ENCODE peak calls at places on chromosomes 4 and X, in four cellular contexts. W is upper lobe of right lung, Q is WTC11, Y is heart left ventricle. B is an unnamed sample.

GRCh38 chr4:102042843-102043802 is 252.6 kb downstream of the BANK1 start:
- DNase-seq in Y (no peak), W (no peak), Q (no peak), B (no peak)

GRCh38 chrX:80817002-80817401 is 7.3 kb upstream of the BRWD3 start:
- DNase-seq in Y (no peak), W (no peak), Q (no peak), B (no peak)

GRCh38 chr4:122827258-122827887 is 742 bp downstream of the FGF2 start:
- DNase-seq in W (peak; percentile 66), Y (peak; percentile 50), Q (peak; percentile 36), B (peak; percentile 18)

GRCh38 chrX:39928704-39929439 is 168.9 kb downstream of the BCOR start:
- DNase-seq in Y (no peak), W (no peak), Q (no peak), B (no peak)

GRCh38 chrX:104172788-104173187 is 6.5 kb downstream of the FAM199X start:
- DNase-seq in Q (no peak), Y (no peak), W (no peak), B (no peak)

GRCh38 chr4:92121099-92121498 is 182.7 kb upstream of the GRID2 start:
- DNase-seq in W (no peak), Y (no peak), Q (no peak), B (peak; percentile 75)

GRCh38 chr4:7892212-7893019 is 47.2 kb downstream of the AFAP1 start:
- DNase-seq in Y (no peak), Q (peak; percentile 37), W (no peak), B (peak; percentile 19)

GRCh38 chr4:43990968-43991367 is 457.6 kb downstream of the KCTD8 start:
- DNase-seq in Y (no peak), W (no peak), Q (no peak), B (no peak)

GRCh38 chr4:74112399-74113090 is 13.6 kb upstream of the CXCL2 start:
- DNase-seq in Y (no peak), W (no peak), Q (no peak), B (peak; percentile 13)

GRCh38 chr4:85870298-85871083 is 395.5 kb downstream of the ARHGAP24 start:
- DNase-seq in Y (no peak), W (no peak), Q (no peak), B (no peak)

GRCh38 chr4:176011523-176011922 is 54.1 kb upstream of the WDR17 start:
- DNase-seq in W (no peak), Q (no peak), Y (no peak), B (no peak)

GRCh38 chrX:134628663-134629062 is 29.6 kb downstream of the PLAC1 start:
- DNase-seq in W (no peak), Q (no peak), Y (no peak), B (no peak)

GRCh38 chrX:14026121-14026520 is 3.6 kb downstream of the GEMIN8 start:
- DNase-seq in Y (no peak), Q (no peak), W (no peak), B (no peak)

GRCh38 chrX:18377802-18378201 is 23.3 kb upstream of the SCML2 start:
- DNase-seq in W (no peak), Y (no peak), Q (peak; percentile 37), B (peak; percentile 26)

B was measured in body of pancreas.